ENCODE peak calls at places on chromosomes 2 and 18, in six cellular contexts. M is Calu3, T is RWPE1, O is AG09319, X is skeletal muscle cell, U is progenitor cell of endocrine pancreas. N is an unnamed sample.
A peak's percentile ranks its signal among the peaks of the same experiment; 100 is the strongest.

GRCh38 chr2:86706220-86706619 is 13.9 kb upstream of the RMND5A start:
- DNase-seq in M (no peak), T (no peak), O (no peak), X (no peak), U (no peak), N (no peak)

GRCh38 chr2:150610670-150611279 is 123.3 kb upstream of the RND3 start:
- DNase-seq in M (peak; percentile 64), T (peak; percentile 70), O (no peak), X (no peak), U (peak; percentile 19), N (peak; percentile 16)

GRCh38 chr2:169928463-169928864 is 101.2 kb downstream of the UBR3 start:
- DNase-seq in M (peak; percentile 5), T (peak; percentile 11), O (peak; percentile 22), X (no peak), U (no peak), N (no peak)

GRCh38 chr2:34570266-34570872 is 971.3 kb upstream of the FAM98A start:
- DNase-seq in M (no peak), T (peak; percentile 42), O (no peak), X (no peak), U (no peak), N (peak; percentile 10)

GRCh38 chr2:199862779-199863178 is 11.8 kb upstream of the FTCDNL1 start:
- DNase-seq in M (no peak), T (no peak), O (no peak), X (no peak), U (no peak), N (no peak)

GRCh38 chr2:160862226-160862625 is 298.0 kb upstream of the TANK start:
- DNase-seq in M (no peak), T (no peak), O (no peak), X (no peak), U (no peak), N (no peak)

GRCh38 chr2:202682274-202682673 is 47.5 kb downstream of the FAM117B start:
- DNase-seq in M (no peak), T (no peak), O (no peak), X (no peak), U (no peak), N (no peak)

GRCh38 chr18:63514326-63514725 is 27.8 kb upstream of the SERPINB12 start:
- DNase-seq in M (no peak), T (no peak), O (no peak), X (no peak), U (no peak), N (no peak)

GRCh38 chr2:172586255-172586891 is 30.5 kb downstream of the PDK1 start:
- DNase-seq in M (no peak), T (no peak), O (no peak), X (no peak), U (no peak), N (no peak)

GRCh38 chr2:172135446-172135845 is 32.7 kb upstream of the DLX2 start:
- DNase-seq in M (no peak), T (no peak), O (no peak), X (peak; percentile 25), U (no peak), N (no peak)

GRCh38 chr18:49570836-49571235 is 9.0 kb downstream of the LIPG start:
- DNase-seq in M (no peak), T (no peak), O (no peak), X (no peak), U (no peak), N (no peak)

N was measured in transverse colon.